ENCODE peak calls at places on chromosomes 4 and X, in four cellular contexts. Y is GM12865, Z is transverse colon, T is bronchial epithelial cell. Q is an unnamed sample.

GRCh38 chr4:141390527-141391046 is 169.9 kb downstream of the ZNF330 start:
- DNase-seq in Z (no peak), T (no peak), Y (peak; percentile 17), Q (no peak)

GRCh38 chr4:38519671-38520070 is 144.3 kb upstream of the KLF3 start:
- DNase-seq in Z (no peak), Y (no peak), T (no peak), Q (no peak)

GRCh38 chrX:149799095-149799721 is 17.5 kb downstream of the MAGEA9 start:
- DNase-seq in Z (no peak), T (no peak), Y (peak; percentile 67), Q (no peak)

GRCh38 chrX:68832101-68832416 is 3.2 kb downstream of the EFNB1 start:
- DNase-seq in T (peak; percentile 47), Y (peak; percentile 64), Z (peak; percentile 60), Q (no peak)

GRCh38 chr4:158649111-158649680 is 22.5 kb downstream of the C4orf46 start:
- DNase-seq in Y (no peak), T (peak; percentile 26), Z (no peak), Q (no peak)

GRCh38 chrX:117839544-117839943 is 277.1 kb downstream of the KLHL13 start:
- DNase-seq in Y (peak; percentile 1), T (no peak), Z (no peak), Q (no peak)

GRCh38 chr4:187006189-187006618 is 282.5 kb upstream of the FAT1 start:
- DNase-seq in Z (no peak), Y (no peak), T (peak; percentile 92), Q (no peak)

GRCh38 chr4:155515444-155515843 is 138.7 kb upstream of the MAP9 start:
- DNase-seq in Y (no peak), T (no peak), Z (no peak), Q (no peak)

GRCh38 chrX:129540068-129540653 is at the start of gene OCRL:
- DNase-seq in T (peak; percentile 44), Z (peak; percentile 71), Y (peak; percentile 69), Q (peak; percentile 79)

GRCh38 chr4:153497091-153497531 is 31.0 kb downstream of the TMEM131L start:
- DNase-seq in Z (no peak), Y (peak; percentile 70), T (peak; percentile 93), Q (no peak)

GRCh38 chrX:68186552-68187262 is 246.6 kb downstream of the OPHN1 start:
- DNase-seq in Z (no peak), T (peak; percentile 71), Y (no peak), Q (no peak)

GRCh38 chr4:53576676-53577372 is 14.5 kb downstream of the LNX1 start:
- DNase-seq in Z (no peak), T (peak; percentile 22), Y (no peak), Q (no peak)

GRCh38 chrX:84186603-84187358 is 1.2 kb downstream of the RPS6KA6 start:
- DNase-seq in Z (peak; percentile 14), Y (no peak), T (no peak), Q (peak; percentile 4)

GRCh38 chr4:108058685-108059440 is 69.2 kb downstream of the HADH start:
- DNase-seq in Y (no peak), T (peak; percentile 74), Z (no peak), Q (peak; percentile 18)

GRCh38 chr4:180028682-180029081 is 2214.5 kb upstream of the TENM3 start:
- DNase-seq in Z (peak; percentile 23), Y (peak; percentile 75), T (peak; percentile 3), Q (peak; percentile 9)

GRCh38 chr4:107036602-107037151 is 564 bp upstream of the DKK2 start:
- DNase-seq in Z (no peak), Y (no peak), T (no peak), Q (no peak)

GRCh38 chrX:100600340-100600739 is 15.6 kb downstream of the TNMD start:
- DNase-seq in Y (no peak), Z (no peak), T (peak; percentile 1), Q (no peak)

GRCh38 chr4:38581708-38582107 is 82.3 kb upstream of the KLF3 start:
- DNase-seq in Z (no peak), Y (no peak), T (no peak), Q (no peak)

GRCh38 chr4:84977409-84977808 is 10.9 kb upstream of the WDFY3 start:
- DNase-seq in Z (no peak), Y (no peak), T (no peak), Q (no peak)

DNA sequence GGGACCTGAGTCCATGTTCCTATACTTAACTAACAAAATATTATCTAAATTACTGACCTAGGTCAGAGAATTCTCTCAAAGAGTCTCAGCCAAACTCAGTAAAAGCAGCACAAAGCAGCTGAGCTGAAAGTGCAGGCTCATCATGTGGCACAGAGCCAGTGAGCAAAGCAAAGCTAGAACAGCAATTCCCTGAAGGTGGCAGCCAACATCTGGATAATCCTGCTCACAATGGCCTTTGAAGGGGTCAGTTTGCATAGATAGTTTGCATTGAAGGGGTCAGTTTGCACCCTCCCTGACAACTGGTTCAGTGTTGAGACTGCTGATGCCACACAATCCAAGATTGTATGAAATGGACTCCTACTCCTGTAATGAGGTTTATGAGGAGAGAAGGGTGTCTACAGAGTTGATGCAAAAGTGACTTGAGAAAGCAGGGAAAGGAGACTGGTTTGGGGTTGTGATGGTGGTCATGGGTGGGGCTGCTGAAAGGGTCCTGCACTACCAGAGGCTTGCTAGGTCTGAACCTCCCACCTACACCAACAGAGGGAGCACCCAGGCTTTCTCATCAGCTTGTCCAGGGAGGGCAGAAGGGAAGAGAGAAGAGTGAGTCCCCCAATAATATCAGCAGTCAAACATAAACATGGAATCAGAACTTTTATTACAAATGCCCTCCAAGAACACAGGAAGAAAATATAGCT is 39.7 kb downstream of the TRIM61 start:
- DNase-seq in T (peak; percentile 14), Z (no peak), Y (peak; percentile 50), Q (no peak)
- TF ChIP-seq CTCF in T (peak; percentile 7), Z (no peak), Y (peak; percentile 55), Q (no peak)

GRCh38 chr4:175953960-175954521 is 111.6 kb upstream of the WDR17 start:
- DNase-seq in T (no peak), Y (peak; percentile 51), Z (no peak), Q (no peak)
- TF ChIP-seq CTCF in T (no peak), Y (peak; percentile 31), Z (no peak), Q (no peak)

GRCh38 chr4:120918788-120919187 is 3.7 kb downstream of the PRDM5 start:
- DNase-seq in Z (peak; percentile 13), Y (no peak), T (no peak), Q (no peak)

GRCh38 chr4:120920666-120921065 is 1.9 kb downstream of the PRDM5 start:
- DNase-seq in T (no peak), Y (no peak), Z (no peak), Q (no peak)

GRCh38 chr4:120918092-120918491 is 4.4 kb downstream of the PRDM5 start:
- DNase-seq in T (no peak), Z (no peak), Y (no peak), Q (no peak)

GRCh38 chr4:120921456-120922389 is 803 bp downstream of the PRDM5 start:
- DNase-seq in T (peak; percentile 47), Y (no peak), Z (peak; percentile 73), Q (peak; percentile 43)

DNA sequence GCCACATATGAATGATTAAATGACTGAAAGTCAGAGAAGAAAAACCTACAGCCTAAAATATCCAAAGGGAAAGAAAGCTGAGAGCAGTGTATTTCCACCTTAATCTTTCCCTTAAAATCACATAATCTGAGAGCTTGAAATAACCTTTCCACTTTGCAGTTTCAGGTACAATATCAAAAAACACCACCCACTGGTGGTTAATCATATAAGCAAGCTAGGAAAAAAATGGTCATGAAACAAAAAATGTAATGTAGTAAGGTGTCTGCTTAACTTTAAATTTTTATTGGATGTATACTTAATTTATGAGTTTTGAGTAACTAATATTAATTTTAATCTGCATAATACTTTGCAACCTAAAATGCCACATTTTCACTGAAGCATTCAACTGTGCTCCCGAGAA is 3.2 kb downstream of the PRDM5 start:
- DNase-seq in T (peak; percentile 10), Z (no peak), Y (no peak), Q (no peak)
- TF ChIP-seq CTCF in T (peak; percentile 12), Z (no peak), Y (no peak), Q (no peak)

DNA sequence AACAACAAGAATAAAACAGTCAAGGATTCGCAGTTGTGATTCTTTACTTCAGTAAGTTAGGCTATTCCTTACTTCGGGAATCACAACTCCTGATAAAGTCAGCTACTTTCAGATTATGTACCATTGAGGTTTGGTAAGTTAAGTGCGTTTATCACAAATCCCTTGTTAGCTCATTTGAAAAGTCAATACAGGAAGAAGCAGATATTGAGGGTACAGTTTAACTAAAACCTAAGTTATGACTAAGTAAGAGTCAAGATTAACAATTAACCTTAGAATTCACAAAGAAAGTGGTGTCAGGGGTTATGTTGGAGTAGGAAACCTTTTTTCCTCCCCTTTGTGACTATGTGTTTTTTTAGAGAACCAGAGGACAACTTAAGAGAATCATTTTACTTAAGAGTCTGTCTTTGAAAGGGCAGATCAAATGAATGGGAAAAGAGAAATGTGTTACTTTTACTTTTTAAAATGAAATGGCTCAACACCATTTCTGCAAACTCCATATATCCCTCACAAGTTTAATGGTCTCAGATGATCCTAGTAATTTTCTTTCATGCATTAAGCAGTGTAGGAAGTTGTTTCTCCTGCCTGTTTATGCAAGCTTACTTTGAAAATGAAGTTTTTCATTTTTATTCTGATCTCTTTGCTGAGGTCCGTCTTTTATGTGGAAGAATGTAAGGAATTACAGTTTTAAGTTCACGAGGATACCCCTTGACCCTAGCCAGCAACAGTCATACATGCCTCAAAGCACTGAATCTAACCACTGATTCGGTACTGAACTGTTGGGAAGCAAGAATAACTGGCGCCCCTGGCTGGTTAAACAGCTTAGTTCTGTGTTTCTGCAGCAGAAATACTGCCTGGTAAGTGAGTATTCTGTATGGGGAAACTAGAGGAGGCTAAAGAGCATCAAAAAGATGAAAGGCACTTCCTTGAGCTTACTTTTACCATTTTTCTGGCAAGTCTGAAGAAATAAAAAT is 211.7 kb downstream of the SLC4A4 start:
- DNase-seq in Y (no peak), Z (peak; percentile 13), T (peak; percentile 6), Q (peak; percentile 18)
- TF ChIP-seq CTCF in Y (no peak), Z (no peak), T (no peak), Q (no peak)

GRCh38 chr4:77418333-77418732 is 187.3 kb upstream of the CXCL13 start:
- DNase-seq in Y (peak; percentile 31), T (peak; percentile 55), Z (peak; percentile 10), Q (peak; percentile 8)
- TF ChIP-seq CTCF in Y (no peak), T (peak; percentile 39), Z (peak; percentile 15), Q (no peak)

Q was measured in Calu3.